ENCODE peak calls at places on chromosome 19, in nine cellular contexts. T is BJ; H is breast epithelium; E is activated CD4-positive, alpha-beta T cell treated with anti-CD3 and anti-CD28 coated beads, Interleukin-2, amount 10 ng/mL, durations not matched to agents 7 days and 5 days; X is HTR-8/SVneo; G is A549; Q is activated CD8-positive, alpha-beta memory T cell treated with anti-CD3 and anti-CD28 coated beads for 4 hours; I is AG04449; F is mesothelial cell of epicardium. K is an unnamed sample.

GRCh38 chr19:39795001-39795400 is 16.3 kb downstream of the LEUTX start:
- DNase-seq in T (no peak), H (no peak), E (no peak), X (no peak), G (no peak), Q (no peak), I (no peak), F (no peak), K (no peak)

GRCh38 chr19:58170860-58171259 is 12.0 kb upstream of the ZNF274 start:
- DNase-seq in T (no peak), H (no peak), E (no peak), X (no peak), G (peak), Q (no peak), I (no peak), F (no peak), K (no peak)

GRCh38 chr19:7627166-7627565 is 2.2 kb downstream of the XAB2 start:
- DNase-seq in T (no peak), H (no peak), E (no peak), X (no peak), G (no peak), Q (no peak), I (no peak), F (no peak), K (no peak)

GRCh38 chr19:31592456-31592855 is 243.2 kb upstream of the TSHZ3 start:
- DNase-seq in T (no peak), H (no peak), E (no peak), X (no peak), G (no peak), Q (no peak), I (no peak), F (no peak), K (no peak)

GRCh38 chr19:814108-815078 is 7.4 kb downstream of the PLPPR3 start:
- DNase-seq in T (no peak), H (no peak), E (no peak), X (no peak), G (no peak), Q (no peak), I (no peak), F (no peak), K (no peak)

GRCh38 chr19:16834747-16835146 is 5.5 kb downstream of the SIN3B start:
- DNase-seq in T (no peak), H (no peak), E (no peak), X (no peak), G (no peak), Q (no peak), I (no peak), F (no peak), K (no peak)

GRCh38 chr19:39953915-39954314 is 17.1 kb upstream of the PSMC4 start:
- DNase-seq in T (no peak), H (no peak), E (no peak), X (no peak), G (no peak), Q (no peak), I (no peak), F (no peak), K (no peak)

GRCh38 chr19:18543814-18544475 is 572 bp upstream of the FKBP8 start:
- DNase-seq in T (no peak), H (no peak), E (peak), X (no peak), G (peak), Q (peak), I (no peak), F (no peak), K (no peak)

GRCh38 chr19:32691291-32691951 is at the start of gene NUDT19:
- DNase-seq in T (peak), H (peak), E (peak), X (peak), G (peak), Q (peak), I (no peak), F (peak), K (peak)

GRCh38 chr19:496333-496634 is at the start of gene MADCAM1:
- DNase-seq in T (no peak), H (no peak), E (no peak), X (no peak), G (no peak), Q (no peak), I (no peak), F (no peak), K (no peak)

GRCh38 chr19:57686727-57687126 is 5.0 kb downstream of the ZNF551 start:
- DNase-seq in T (no peak), H (no peak), E (no peak), X (no peak), G (no peak), Q (no peak), I (no peak), F (no peak), K (no peak)

GRCh38 chr19:41554902-41555301 is 21.1 kb upstream of the CEACAM21 start:
- DNase-seq in T (no peak), H (no peak), E (peak), X (no peak), G (no peak), Q (no peak), I (no peak), F (no peak), K (no peak)

GRCh38 chr19:28314771-28315170 is 898.2 kb downstream of the UQCRFS1 start:
- DNase-seq in T (no peak), H (no peak), E (no peak), X (no peak), G (no peak), Q (no peak), I (no peak), F (no peak), K (no peak)

GRCh38 chr19:49019242-49019932 is 2.5 kb upstream of the LHB start:
- DNase-seq in T (no peak), H (no peak), E (peak), X (no peak), G (peak), Q (peak), I (no peak), F (no peak), K (peak)

GRCh38 chr19:28948531-28948930 is 264.4 kb downstream of the UQCRFS1 start:
- DNase-seq in T (no peak), H (no peak), E (no peak), X (no peak), G (no peak), Q (no peak), I (no peak), F (no peak), K (no peak)

GRCh38 chr19:3969435-3970312 is 1.2 kb downstream of the DAPK3 start:
- DNase-seq in T (no peak), H (no peak), E (no peak), X (no peak), G (peak), Q (no peak), I (peak), F (peak), K (no peak)

GRCh38 chr19:40907968-40908735 is 26.1 kb upstream of the CYP2A7 start:
- DNase-seq in T (no peak), H (no peak), E (peak), X (no peak), G (no peak), Q (peak), I (no peak), F (no peak), K (no peak)

GRCh38 chr19:275958-276646 is 15.1 kb downstream of the PLPP2 start:
- DNase-seq in T (no peak), H (no peak), E (no peak), X (no peak), G (no peak), Q (no peak), I (no peak), F (no peak), K (no peak)

GRCh38 chr19:37468961-37469777 is at the start of gene ZNF570:
- DNase-seq in T (peak), H (peak), E (peak), X (peak), G (peak), Q (peak), I (no peak), F (peak), K (peak)

GRCh38 chr19:5225486-5226345 is 114.9 kb downstream of the PTPRS start:
- DNase-seq in T (no peak), H (no peak), E (no peak), X (no peak), G (no peak), Q (no peak), I (no peak), F (no peak), K (no peak)

GRCh38 chr19:39810424-39810823 is 23.5 kb downstream of the DYRK1B start:
- DNase-seq in T (no peak), H (no peak), E (no peak), X (no peak), G (no peak), Q (no peak), I (no peak), F (no peak), K (no peak)

GRCh38 chr19:32345261-32346207 is at the start of gene ZNF507:
- DNase-seq in T (no peak), H (peak), E (peak), X (peak), G (peak), Q (peak), I (no peak), F (peak), K (peak)

GRCh38 chr19:11494634-11495285 is 10.9 kb downstream of the ZNF653 start:
- DNase-seq in T (no peak), H (no peak), E (no peak), X (no peak), G (no peak), Q (no peak), I (no peak), F (no peak), K (no peak)

GRCh38 chr19:48595833-48596232 is 10.7 kb upstream of the SPACA4 start:
- DNase-seq in T (no peak), H (no peak), E (no peak), X (no peak), G (no peak), Q (no peak), I (no peak), F (no peak), K (no peak)

GRCh38 chr19:43798546-43799409 is 3.5 kb downstream of the LYPD5 start:
- DNase-seq in T (no peak), H (peak), E (peak), X (peak), G (no peak), Q (peak), I (no peak), F (peak), K (no peak)

GRCh38 chr19:18718846-18719458 is 35.5 kb downstream of the CRTC1 start:
- DNase-seq in T (no peak), H (no peak), E (no peak), X (no peak), G (no peak), Q (no peak), I (no peak), F (no peak), K (no peak)

GRCh38 chr19:35224681-35225604 is 3.6 kb downstream of the FAM187B start:
- DNase-seq in T (no peak), H (no peak), E (no peak), X (no peak), G (no peak), Q (no peak), I (no peak), F (no peak), K (peak)

GRCh38 chr19:29917911-29918310 is 24.1 kb upstream of the URI1 start:
- DNase-seq in T (no peak), H (no peak), E (no peak), X (no peak), G (no peak), Q (no peak), I (no peak), F (no peak), K (no peak)

GRCh38 chr19:58556633-58557252 is 1.7 kb downstream of the UBE2M start:
- DNase-seq in T (no peak), H (no peak), E (no peak), X (no peak), G (no peak), Q (no peak), I (no peak), F (no peak), K (peak)

GRCh38 chr19:31676271-31677004 is 327.2 kb upstream of the TSHZ3 start:
- DNase-seq in T (no peak), H (no peak), E (no peak), X (no peak), G (peak), Q (no peak), I (no peak), F (no peak), K (no peak)

GRCh38 chr19:46975918-46976782 is 43.5 kb upstream of the NPAS1 start:
- DNase-seq in T (peak), H (peak), E (no peak), X (peak), G (no peak), Q (no peak), I (peak), F (peak), K (no peak)

GRCh38 chr19:5623397-5624153 is 692 bp downstream of the SAFB start:
- DNase-seq in T (no peak), H (no peak), E (no peak), X (no peak), G (no peak), Q (no peak), I (no peak), F (peak), K (no peak)